ENCODE peak calls at places on chromosomes 4 and X, in ten cellular contexts. R is fibroblast of lung; I is fibroblast of mammary gland; A is NCI-H1436 treated with DMSO at 0.1 percent for 48 hours; S is COR-L47; Z is heart left ventricle; B is GM04503; C is HTR-8/SVneo; L is activated CD4-positive, alpha-beta T cell treated with anti-CD3 and anti-CD28 coated beads, Interleukin-2, amount 50 U/mL, for 1 hour; M is non-pigmented ciliary epithelial cell. V is an unnamed sample.

GRCh38 chrX:133999013-133999705 is 13.8 kb upstream of the GPC3 start:
- DNase-seq in R (no peak), I (peak), A (no peak), S (no peak), Z (peak), B (no peak), C (no peak), L (no peak), M (no peak), V (no peak)

GRCh38 chrX:24672701-24673190 is 21.0 kb upstream of the POLA1 start:
- DNase-seq in R (no peak), I (no peak), A (no peak), S (no peak), Z (no peak), B (no peak), C (no peak), L (no peak), M (no peak), V (no peak)

GRCh38 chr4:37628977-37629609 is 57.1 kb downstream of the RELL1 start:
- DNase-seq in R (peak), I (peak), A (no peak), S (no peak), Z (no peak), B (no peak), C (peak), L (no peak), M (peak), V (peak)

GRCh38 chr4:147103403-147103946 is 157.8 kb upstream of the TTC29 start:
- DNase-seq in R (peak), I (peak), A (no peak), S (no peak), Z (peak), B (peak), C (no peak), L (no peak), M (peak), V (peak)

GRCh38 chr4:108449139-108449538 is 171.2 kb upstream of the RPL34 start:
- DNase-seq in R (no peak), I (no peak), A (no peak), S (no peak), Z (no peak), B (no peak), C (no peak), L (no peak), M (no peak), V (no peak)

GRCh38 chr4:71288875-71289274 is 49.9 kb upstream of the SLC4A4 start:
- DNase-seq in R (no peak), I (no peak), A (no peak), S (no peak), Z (no peak), B (no peak), C (no peak), L (no peak), M (no peak), V (no peak)

GRCh38 chr4:129438582-129438981 is 342.6 kb downstream of the C4orf33 start:
- DNase-seq in R (no peak), I (no peak), A (no peak), S (no peak), Z (no peak), B (no peak), C (no peak), L (no peak), M (no peak), V (no peak)

GRCh38 chr4:101291198-101291597 is 56.1 kb downstream of the PPP3CA start:
- DNase-seq in R (no peak), I (peak), A (no peak), S (no peak), Z (no peak), B (no peak), C (no peak), L (no peak), M (no peak), V (no peak)

GRCh38 chrX:134717698-134718328 is 59.5 kb upstream of the PLAC1 start:
- DNase-seq in R (peak), I (peak), A (no peak), S (no peak), Z (no peak), B (peak), C (no peak), L (no peak), M (no peak), V (peak)

GRCh38 chrX:97039363-97040029 is 155.8 kb downstream of the RPA4 start:
- DNase-seq in R (peak), I (peak), A (no peak), S (no peak), Z (peak), B (no peak), C (no peak), L (no peak), M (no peak), V (no peak)

GRCh38 chr4:8355864-8356565 is 84.5 kb downstream of the ACOX3 start:
- DNase-seq in R (peak), I (no peak), A (no peak), S (no peak), Z (no peak), B (no peak), C (no peak), L (no peak), M (no peak), V (no peak)

GRCh38 chr4:139450586-139450985 is 3.3 kb upstream of the RAB33B start:
- DNase-seq in R (no peak), I (peak), A (no peak), S (no peak), Z (no peak), B (no peak), C (no peak), L (no peak), M (no peak), V (no peak)

GRCh38 chr4:1964443-1964842 is 44.3 kb downstream of the NELFA start:
- DNase-seq in R (no peak), I (no peak), A (no peak), S (no peak), Z (no peak), B (no peak), C (no peak), L (no peak), M (no peak), V (no peak)

GRCh38 chrX:121000589-121000988 is 15.0 kb upstream of the CT47A1 start:
- DNase-seq in R (peak), I (peak), A (no peak), S (no peak), Z (no peak), B (no peak), C (no peak), L (no peak), M (no peak), V (no peak)

GRCh38 chr4:128825226-128825625 is 15.7 kb downstream of the JADE1 start:
- DNase-seq in R (peak), I (peak), A (no peak), S (no peak), Z (no peak), B (no peak), C (no peak), L (no peak), M (no peak), V (no peak)

GRCh38 chr4:101222156-101222845 is 125.0 kb downstream of the PPP3CA start:
- DNase-seq in R (no peak), I (peak), A (no peak), S (no peak), Z (no peak), B (no peak), C (no peak), L (no peak), M (no peak), V (no peak)

GRCh38 chr4:173935622-173936405 is 347.7 kb downstream of the FBXO8 start:
- DNase-seq in R (peak), I (peak), A (no peak), S (no peak), Z (no peak), B (no peak), C (no peak), L (no peak), M (no peak), V (no peak)

GRCh38 chr4:577499-578450 is 1.7 kb upstream of the TMEM271 start:
- DNase-seq in R (peak), I (peak), A (no peak), S (peak), Z (no peak), B (no peak), C (peak), L (no peak), M (no peak), V (no peak)

GRCh38 chr4:110869114-110869513 is 246.2 kb upstream of the PITX2 start:
- DNase-seq in R (peak), I (peak), A (no peak), S (no peak), Z (no peak), B (peak), C (no peak), L (no peak), M (peak), V (peak)

GRCh38 chrX:16867947-16868346 is 2.2 kb downstream of the RBBP7 start:
- DNase-seq in R (no peak), I (no peak), A (no peak), S (no peak), Z (no peak), B (no peak), C (no peak), L (no peak), M (no peak), V (no peak)

GRCh38 chrX:72037601-72038000 is 94.1 kb downstream of the RTL5 start:
- DNase-seq in R (no peak), I (no peak), A (no peak), S (no peak), Z (no peak), B (no peak), C (no peak), L (no peak), M (no peak), V (no peak)

GRCh38 chr4:5471206-5471605 is 237.2 kb downstream of the EVC2 start:
- DNase-seq in R (no peak), I (no peak), A (no peak), S (no peak), Z (no peak), B (no peak), C (no peak), L (no peak), M (no peak), V (no peak)

GRCh38 chrX:64152857-64153256 is 52.7 kb downstream of the AMER1 start:
- DNase-seq in R (no peak), I (no peak), A (no peak), S (peak), Z (no peak), B (no peak), C (no peak), L (no peak), M (no peak), V (no peak)

GRCh38 chr4:169491211-169491610 is 121.2 kb downstream of the NEK1 start:
- DNase-seq in R (no peak), I (no peak), A (no peak), S (no peak), Z (no peak), B (no peak), C (no peak), L (no peak), M (no peak), V (no peak)

GRCh38 chr4:139455187-139455586 is 1.3 kb downstream of the RAB33B start:
- DNase-seq in R (no peak), I (no peak), A (no peak), S (no peak), Z (no peak), B (no peak), C (no peak), L (no peak), M (no peak), V (no peak)

GRCh38 chr4:37225778-37226177 is 18.8 kb upstream of the NWD2 start:
- DNase-seq in R (no peak), I (no peak), A (no peak), S (no peak), Z (no peak), B (no peak), C (no peak), L (no peak), M (no peak), V (no peak)

GRCh38 chr4:986949-987688 is at the start of gene IDUA:
- DNase-seq in R (peak), I (peak), A (no peak), S (peak), Z (peak), B (no peak), C (peak), L (peak), M (no peak), V (peak)